ENCODE peak calls at places on chromosomes 4 and X, in seven cellular contexts. R, A, U, H, B, L and P are unnamed samples.

GRCh38 chrX:63250253-63250868 is 100.8 kb downstream of the SPIN4 start:
- DNase-seq in U (peak; percentile 4), R (peak; percentile 85), B (peak; percentile 45), H (peak; percentile 69), A (peak; percentile 26), L (no peak), P (peak; percentile 55)

GRCh38 chr4:165715989-165716388 is 157.0 kb upstream of the TLL1 start:
- DNase-seq in R (no peak), L (no peak), H (no peak), B (no peak), U (no peak), A (no peak), P (no peak)

GRCh38 chr4:8097721-8098345 is 60.8 kb downstream of the ABLIM2 start:
- DNase-seq in R (no peak), L (no peak), U (no peak), H (no peak), A (no peak), B (no peak), P (no peak)

GRCh38 chr4:19739101-19739651 is 512.5 kb upstream of the SLIT2 start:
- DNase-seq in H (peak; percentile 78), L (no peak), U (no peak), B (no peak), R (peak; percentile 95), A (no peak), P (no peak)

GRCh38 chr4:48944252-48944651 is 37.7 kb upstream of the OCIAD2 start:
- DNase-seq in A (no peak), B (no peak), H (peak; percentile 83), L (no peak), R (no peak), U (peak; percentile 15), P (peak; percentile 59)

GRCh38 chrX:77143907-77144306 is 303.3 kb upstream of the FGF16 start:
- DNase-seq in A (no peak), L (no peak), B (no peak), H (no peak), U (no peak), R (no peak), P (no peak)

GRCh38 chr4:2163311-2163821 is 78.6 kb downstream of the HAUS3 start:
- DNase-seq in B (no peak), R (peak; percentile 5), U (no peak), H (no peak), L (no peak), A (no peak), P (no peak)

GRCh38 chr4:38009421-38009820 is 49.2 kb downstream of the PTTG2 start:
- DNase-seq in L (no peak), H (no peak), U (no peak), A (no peak), R (peak; percentile 23), B (no peak), P (no peak)

GRCh38 chr4:17142232-17142711 is 243.8 kb upstream of the LDB2 start:
- DNase-seq in R (peak; percentile 98), B (no peak), L (no peak), A (no peak), U (no peak), H (no peak), P (no peak)

DNA sequence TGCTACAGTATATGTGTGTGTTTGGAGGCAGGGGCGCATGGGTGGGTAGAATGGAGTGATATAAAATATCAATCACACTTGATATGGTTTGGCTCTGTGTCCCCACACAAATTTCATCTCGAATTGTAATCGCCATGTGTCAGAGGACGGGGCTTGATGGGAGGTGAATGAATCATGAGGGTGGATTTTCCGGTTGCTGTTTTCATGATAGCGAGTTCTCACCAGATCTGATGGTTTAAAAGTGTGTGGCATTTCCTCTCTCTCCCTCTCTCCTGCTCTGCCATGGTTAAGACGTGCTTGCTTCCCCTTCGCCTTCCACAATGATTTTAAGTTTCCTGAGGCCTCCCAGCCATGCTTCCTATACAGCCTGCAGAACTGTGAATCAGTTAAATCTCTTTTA is 14.8 kb downstream of the SOWAHB start:
- DNase-seq in L (no peak), H (no peak), A (no peak), U (no peak), B (no peak), R (peak; percentile 81), P (no peak)
- TF ChIP-seq CTCF in L (no peak), H (no peak), A (no peak), U (no peak), B (no peak), R (no peak), P (no peak)

DNA sequence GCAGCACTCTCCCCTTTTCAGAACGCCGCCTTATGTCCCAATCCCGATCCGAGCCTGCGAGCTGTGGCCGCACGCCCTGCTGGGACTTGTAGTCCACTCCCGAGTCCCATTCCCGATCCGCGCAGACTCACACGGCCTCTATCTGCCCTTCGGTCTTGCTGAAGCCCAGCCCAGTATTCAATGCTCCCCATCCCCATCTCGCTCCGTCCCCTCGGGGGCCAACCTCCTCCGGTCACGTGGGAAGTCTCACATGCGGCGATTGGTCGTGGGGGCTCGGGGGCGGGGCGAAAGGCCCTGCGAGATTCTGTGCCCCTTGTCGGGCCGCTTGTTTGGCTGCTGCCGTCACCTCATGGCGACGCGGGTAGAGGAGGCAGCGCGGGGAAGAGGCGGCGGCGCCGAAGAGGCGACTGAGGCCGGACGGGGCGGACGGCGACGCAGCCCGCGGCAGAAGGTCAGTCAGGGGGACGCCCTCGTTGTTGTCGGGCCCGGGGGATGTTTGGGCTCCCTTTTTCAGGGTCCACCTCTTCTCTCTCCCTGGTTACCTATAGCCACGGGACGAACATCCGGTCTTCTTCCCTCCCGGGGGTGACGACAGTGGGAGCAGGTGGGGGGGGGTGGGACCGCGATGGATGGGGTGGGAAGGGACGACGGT is at the start of gene TXLNG:
- DNase-seq in U (peak; percentile 86), A (peak; percentile 100), H (peak; percentile 96), R (peak; percentile 100), B (peak; percentile 96), L (peak; percentile 97), P (peak; percentile 100)
- TF ChIP-seq POLR2A in U (peak; percentile 79), A (peak; percentile 85), H (peak; percentile 51), R (peak; percentile 95), B (peak; percentile 92), L (peak; percentile 92), P (peak; percentile 71)

DNA sequence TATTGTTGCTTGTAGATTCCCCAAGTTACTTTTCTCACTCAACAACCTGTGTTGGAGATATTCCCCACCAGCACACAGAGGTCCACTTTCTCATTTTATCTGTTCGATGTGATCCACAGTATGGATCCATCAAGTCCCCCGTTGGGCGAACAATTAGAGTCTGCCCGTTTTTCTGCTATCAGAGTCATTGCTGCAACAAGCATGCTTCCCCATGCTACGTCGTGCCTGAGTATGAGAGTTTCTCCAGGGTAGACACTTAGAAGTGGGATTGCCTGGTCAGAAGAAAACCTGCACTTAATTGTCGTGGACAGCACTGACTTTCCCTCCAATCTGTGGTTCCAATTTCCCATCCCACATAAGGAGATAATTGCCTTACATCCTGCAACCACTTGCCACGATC is 62.7 kb upstream of the SHOX start:
- DNase-seq in L (no peak), B (no peak), U (no peak), A (no peak), R (no peak), H (no peak), P (no peak)
- H3K27ac ChIP-seq in L (no peak overlapping the region), B (no peak overlapping the region), U (no peak overlapping the region), A (no peak overlapping the region), R (no peak overlapping the region), H (no peak overlapping the region), P (no peak overlapping the region)

GRCh38 chrX:47854474-47854873 is 17.8 kb downstream of the ZNF81 start:
- DNase-seq in R (peak; percentile 13), B (peak; percentile 52), A (no peak), U (no peak), L (no peak), H (no peak), P (peak; percentile 62)
- TF ChIP-seq CTCF in R (peak; percentile 43), B (peak; percentile 54), A (peak; percentile 43), U (no peak), L (peak; percentile 13), H (peak; percentile 39), P (peak; percentile 59)

GRCh38 chr4:82899339-82899738 is 1.2 kb upstream of the THAP9 start:
- DNase-seq in H (no peak), L (no peak), R (no peak), U (no peak), A (no peak), B (no peak), P (no peak)

GRCh38 chr4:82898322-82899243 is 2.0 kb upstream of the THAP9 start:
- DNase-seq in H (no peak), B (no peak), A (no peak), U (peak; percentile 10), R (peak; percentile 91), L (no peak), P (no peak)

GRCh38 chr4:82900016-82900334 is 560 bp upstream of the THAP9 start:
- DNase-seq in L (no peak), B (no peak), H (no peak), U (peak; percentile 8), R (peak; percentile 44), A (no peak), P (no peak)

GRCh38 chr4:82901129-82901718 is 689 bp downstream of the THAP9 start:
- DNase-seq in L (no peak), R (no peak), H (no peak), B (no peak), A (no peak), U (no peak), P (no peak)

DNA sequence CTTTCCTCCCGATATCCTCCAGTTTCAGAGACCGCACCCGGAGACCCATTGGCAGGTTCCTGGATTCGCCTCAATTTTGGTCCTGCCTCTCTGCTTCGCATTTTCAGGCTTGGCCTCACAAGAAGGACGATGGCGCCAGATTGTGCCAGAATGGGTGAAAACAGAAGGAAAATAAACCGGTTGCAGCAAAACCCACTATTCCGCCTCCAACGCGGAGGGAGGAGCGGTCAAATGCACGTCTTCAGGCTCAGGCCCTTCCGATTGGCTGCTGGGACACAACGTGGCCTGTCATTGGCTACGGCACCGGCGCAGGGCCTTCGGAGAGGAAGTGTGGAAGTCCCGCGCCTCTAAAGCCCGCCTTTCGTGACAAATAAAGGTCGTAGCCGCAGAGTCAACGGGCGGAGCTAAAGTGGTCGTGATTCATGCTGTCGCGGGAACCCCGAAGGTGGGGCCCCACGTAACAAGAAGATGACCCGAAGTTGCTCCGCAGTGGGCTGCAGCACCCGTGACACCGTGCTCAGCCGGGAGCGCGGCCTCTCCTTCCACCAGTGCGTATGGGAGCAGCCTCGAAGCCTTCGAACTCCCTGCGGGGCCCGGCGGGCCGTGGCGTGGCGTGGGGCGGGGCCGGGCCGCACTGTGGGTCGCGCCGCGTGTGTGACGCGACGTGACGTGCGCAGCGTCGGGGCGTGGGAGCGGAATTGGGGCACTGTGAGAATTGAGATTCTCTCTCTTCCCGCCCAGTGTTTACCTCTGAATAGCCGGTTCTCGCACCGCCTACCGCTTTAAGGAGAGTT is at the start of gene THAP9:
- DNase-seq in A (peak; percentile 99), B (peak; percentile 99), R (peak; percentile 100), U (peak; percentile 88), H (peak; percentile 99), L (peak; percentile 99), P (peak; percentile 97)
- TF ChIP-seq POLR2A in A (peak; percentile 65), B (peak; percentile 62), R (peak; percentile 96), U (peak; percentile 57), H (peak; percentile 92), L (peak; percentile 89), P (peak; percentile 89)

DNA sequence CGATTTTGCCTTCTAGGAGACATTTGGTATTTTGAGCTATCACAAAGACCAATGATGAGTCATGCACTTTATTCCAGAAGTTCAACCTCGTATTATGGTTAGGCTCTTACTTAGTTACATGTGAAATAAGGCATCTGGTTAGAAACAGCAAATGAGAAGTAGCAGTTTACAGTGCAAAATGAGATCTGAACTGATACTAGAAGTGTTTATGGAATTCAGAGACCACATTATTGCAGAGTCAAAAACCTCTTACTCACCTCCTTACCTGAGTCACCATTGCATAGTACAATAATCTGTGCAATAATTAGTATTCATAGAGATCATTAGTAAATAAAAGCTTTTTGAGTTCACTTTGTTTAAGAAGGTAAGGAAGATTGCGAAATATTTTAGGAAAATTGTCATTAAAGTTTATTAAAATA is 38.7 kb downstream of the SEC24B start:
- DNase-seq in U (no peak), B (no peak), L (no peak), A (no peak), R (peak; percentile 84), H (no peak), P (no peak)
- H3K27ac ChIP-seq in U (no peak overlapping the region), B (no peak overlapping the region), L (peak overlapping the region; percentile 29), A (no peak overlapping the region), R (no peak overlapping the region), H (no peak overlapping the region), P (no peak overlapping the region)